ENCODE peak calls at places on chromosomes 3 and 15, in seven cellular contexts. H, E, Q, L, I, B and N are unnamed samples.

GRCh38 chr3:139448104-139448503 is 28.2 kb downstream of the RBP2 start:
- DNase-seq in H (no peak), E (no peak), Q (no peak), L (no peak), I (no peak), B (peak), N (no peak)

GRCh38 chr15:60095711-60096110 is 91.6 kb downstream of the FOXB1 start:
- DNase-seq in H (no peak), E (no peak), Q (no peak), L (peak), I (no peak), B (no peak), N (peak)

GRCh38 chr15:63089260-63090043 is 32.2 kb upstream of the LACTB start:
- DNase-seq in H (peak), E (peak), Q (peak), L (peak), I (no peak), B (peak), N (no peak)

GRCh38 chr15:39589815-39590644 is 9.2 kb downstream of the THBS1 start:
- DNase-seq in H (no peak), E (no peak), Q (no peak), L (no peak), I (no peak), B (no peak), N (no peak)

GRCh38 chr3:23550402-23550801 is 255.4 kb upstream of the UBE2E1 start:
- DNase-seq in H (no peak), E (no peak), Q (no peak), L (no peak), I (no peak), B (no peak), N (no peak)

GRCh38 chr3:40719660-40720287 is 195.0 kb downstream of the ZNF621 start:
- DNase-seq in H (no peak), E (peak), Q (no peak), L (peak), I (no peak), B (no peak), N (peak)

GRCh38 chr15:71228403-71228802 is 113.1 kb downstream of the THSD4 start:
- DNase-seq in H (no peak), E (no peak), Q (no peak), L (no peak), I (no peak), B (peak), N (no peak)

GRCh38 chr3:188673509-188674239 is 498.1 kb upstream of the TPRG1 start:
- DNase-seq in H (no peak), E (no peak), Q (peak), L (peak), I (no peak), B (peak), N (peak)

GRCh38 chr15:31930967-31931366 is 99.3 kb upstream of the CHRNA7 start:
- DNase-seq in H (no peak), E (no peak), Q (no peak), L (no peak), I (no peak), B (no peak), N (no peak)

GRCh38 chr3:44240061-44240460 is 1.6 kb upstream of the TOPAZ1 start:
- DNase-seq in H (no peak), E (no peak), Q (no peak), L (no peak), I (no peak), B (no peak), N (no peak)

GRCh38 chr15:41334293-41335120 is 1.8 kb downstream of the NUSAP1 start:
- DNase-seq in H (no peak), E (no peak), Q (no peak), L (no peak), I (no peak), B (no peak), N (no peak)

GRCh38 chr15:68524753-68525584 is 53.8 kb upstream of the CORO2B start:
- DNase-seq in H (peak), E (no peak), Q (peak), L (peak), I (no peak), B (peak), N (no peak)

GRCh38 chr3:197750396-197750831 is 731 bp downstream of the FYTTD1 start:
- DNase-seq in H (peak), E (peak), Q (peak), L (peak), I (peak), B (no peak), N (peak)

GRCh38 chr3:5264093-5264610 is 76.6 kb downstream of the EDEM1 start:
- DNase-seq in H (no peak), E (no peak), Q (peak), L (peak), I (no peak), B (no peak), N (peak)

GRCh38 chr3:65604863-65605526 is 433.7 kb downstream of the MAGI1 start:
- DNase-seq in H (no peak), E (no peak), Q (peak), L (peak), I (no peak), B (no peak), N (no peak)

GRCh38 chr3:128714887-128715496 is 11.0 kb upstream of the RAB7A start:
- DNase-seq in H (no peak), E (no peak), Q (no peak), L (no peak), I (peak), B (no peak), N (no peak)

GRCh38 chr3:173411288-173412064 is 13.9 kb downstream of the NLGN1 start:
- DNase-seq in H (no peak), E (peak), Q (peak), L (peak), I (no peak), B (no peak), N (peak)

GRCh38 chr3:17195856-17196604 is 311.3 kb downstream of the PLCL2 start:
- DNase-seq in H (no peak), E (no peak), Q (no peak), L (peak), I (no peak), B (no peak), N (no peak)

GRCh38 chr15:63918317-63918672 is 84.5 kb upstream of the HERC1 start:
- DNase-seq in H (no peak), E (no peak), Q (no peak), L (no peak), I (no peak), B (no peak), N (no peak)